ENCODE peak calls at places on chromosomes 2 and 18, in seven cellular contexts. One of them, this sample, is unnamed.

GRCh38 chr2:127085260-127085666 is 21.7 kb downstream of the BIN1 start:
- DNase-seq in AG09309: no peak
- DNase-seq in amniotic stem cell: no peak
- DNase-seq in germinal center: peak
- DNase-seq in activated CD4-positive, alpha-beta T cell treated with anti-CD3 and anti-CD28 coated beads for 36 hours: peak
- DNase-seq in stimulated activated CD4-positive, alpha-beta T cell treated with anti-CD3 and anti-CD28 coated beads, Interleukin-2, amount 100 ng/mL, for 48 hours: peak
- DNase-seq in substantia nigra: no peak
- DNase-seq in this sample: no peak

GRCh38 chr2:53881360-53881759 is 21.6 kb upstream of the GPR75 start:
- DNase-seq in AG09309: no peak
- DNase-seq in amniotic stem cell: no peak
- DNase-seq in stimulated activated CD4-positive, alpha-beta T cell treated with anti-CD3 and anti-CD28 coated beads, Interleukin-2, amount 100 ng/mL, for 48 hours: no peak
- DNase-seq in germinal center: no peak
- DNase-seq in activated CD4-positive, alpha-beta T cell treated with anti-CD3 and anti-CD28 coated beads for 36 hours: no peak
- DNase-seq in substantia nigra: no peak
- DNase-seq in this sample: no peak

GRCh38 chr2:196435189-196435588 is 204.3 kb upstream of the CCDC150 start:
- DNase-seq in activated CD4-positive, alpha-beta T cell treated with anti-CD3 and anti-CD28 coated beads for 36 hours: no peak
- DNase-seq in substantia nigra: no peak
- DNase-seq in germinal center: no peak
- DNase-seq in AG09309: no peak
- DNase-seq in stimulated activated CD4-positive, alpha-beta T cell treated with anti-CD3 and anti-CD28 coated beads, Interleukin-2, amount 100 ng/mL, for 48 hours: no peak
- DNase-seq in amniotic stem cell: no peak
- DNase-seq in this sample: no peak

GRCh38 chr2:86671304-86671981 is 47.8 kb upstream of the RNF103 start:
- DNase-seq in germinal center: no peak
- DNase-seq in activated CD4-positive, alpha-beta T cell treated with anti-CD3 and anti-CD28 coated beads for 36 hours: no peak
- DNase-seq in substantia nigra: no peak
- DNase-seq in AG09309: no peak
- DNase-seq in stimulated activated CD4-positive, alpha-beta T cell treated with anti-CD3 and anti-CD28 coated beads, Interleukin-2, amount 100 ng/mL, for 48 hours: no peak
- DNase-seq in amniotic stem cell: no peak
- DNase-seq in this sample: no peak

GRCh38 chr18:6547476-6547875 is 132.8 kb upstream of the L3MBTL4 start:
- DNase-seq in stimulated activated CD4-positive, alpha-beta T cell treated with anti-CD3 and anti-CD28 coated beads, Interleukin-2, amount 100 ng/mL, for 48 hours: no peak
- DNase-seq in activated CD4-positive, alpha-beta T cell treated with anti-CD3 and anti-CD28 coated beads for 36 hours: no peak
- DNase-seq in amniotic stem cell: no peak
- DNase-seq in substantia nigra: no peak
- DNase-seq in AG09309: no peak
- DNase-seq in germinal center: no peak
- DNase-seq in this sample: no peak

GRCh38 chr2:239328306-239329191 is 72.3 kb downstream of the HDAC4 start:
- DNase-seq in substantia nigra: no peak
- DNase-seq in activated CD4-positive, alpha-beta T cell treated with anti-CD3 and anti-CD28 coated beads for 36 hours: no peak
- DNase-seq in amniotic stem cell: no peak
- DNase-seq in germinal center: no peak
- DNase-seq in AG09309: peak
- DNase-seq in stimulated activated CD4-positive, alpha-beta T cell treated with anti-CD3 and anti-CD28 coated beads, Interleukin-2, amount 100 ng/mL, for 48 hours: no peak
- DNase-seq in this sample: no peak

GRCh38 chr2:235149240-235149641 is 197.4 kb downstream of the SH3BP4 start:
- DNase-seq in stimulated activated CD4-positive, alpha-beta T cell treated with anti-CD3 and anti-CD28 coated beads, Interleukin-2, amount 100 ng/mL, for 48 hours: no peak
- DNase-seq in AG09309: no peak
- DNase-seq in substantia nigra: peak
- DNase-seq in amniotic stem cell: no peak
- DNase-seq in germinal center: no peak
- DNase-seq in activated CD4-positive, alpha-beta T cell treated with anti-CD3 and anti-CD28 coated beads for 36 hours: no peak
- DNase-seq in this sample: no peak

GRCh38 chr2:48699377-48699951 is 56.1 kb downstream of the LHCGR start:
- DNase-seq in AG09309: no peak
- DNase-seq in amniotic stem cell: no peak
- DNase-seq in substantia nigra: no peak
- DNase-seq in activated CD4-positive, alpha-beta T cell treated with anti-CD3 and anti-CD28 coated beads for 36 hours: no peak
- DNase-seq in stimulated activated CD4-positive, alpha-beta T cell treated with anti-CD3 and anti-CD28 coated beads, Interleukin-2, amount 100 ng/mL, for 48 hours: no peak
- DNase-seq in germinal center: no peak
- DNase-seq in this sample: no peak

GRCh38 chr18:50853863-50854271 is 25.1 kb upstream of the ME2 start:
- DNase-seq in activated CD4-positive, alpha-beta T cell treated with anti-CD3 and anti-CD28 coated beads for 36 hours: no peak
- DNase-seq in AG09309: no peak
- DNase-seq in germinal center: no peak
- DNase-seq in stimulated activated CD4-positive, alpha-beta T cell treated with anti-CD3 and anti-CD28 coated beads, Interleukin-2, amount 100 ng/mL, for 48 hours: no peak
- DNase-seq in amniotic stem cell: no peak
- DNase-seq in substantia nigra: no peak
- DNase-seq in this sample: no peak

GRCh38 chr2:11667866-11668637 is 1.9 kb downstream of the NTSR2 start:
- DNase-seq in substantia nigra: no peak
- DNase-seq in germinal center: no peak
- DNase-seq in AG09309: no peak
- DNase-seq in stimulated activated CD4-positive, alpha-beta T cell treated with anti-CD3 and anti-CD28 coated beads, Interleukin-2, amount 100 ng/mL, for 48 hours: no peak
- DNase-seq in amniotic stem cell: no peak
- DNase-seq in activated CD4-positive, alpha-beta T cell treated with anti-CD3 and anti-CD28 coated beads for 36 hours: no peak
- DNase-seq in this sample: no peak

GRCh38 chr2:43837831-43838559 is 644 bp downstream of the ABCG5 start:
- DNase-seq in stimulated activated CD4-positive, alpha-beta T cell treated with anti-CD3 and anti-CD28 coated beads, Interleukin-2, amount 100 ng/mL, for 48 hours: no peak
- DNase-seq in amniotic stem cell: no peak
- DNase-seq in activated CD4-positive, alpha-beta T cell treated with anti-CD3 and anti-CD28 coated beads for 36 hours: no peak
- DNase-seq in substantia nigra: no peak
- DNase-seq in germinal center: no peak
- DNase-seq in AG09309: no peak
- DNase-seq in this sample: no peak

GRCh38 chr18:8657873-8658521 is 47.4 kb upstream of the MTCL1 start:
- DNase-seq in stimulated activated CD4-positive, alpha-beta T cell treated with anti-CD3 and anti-CD28 coated beads, Interleukin-2, amount 100 ng/mL, for 48 hours: no peak
- DNase-seq in activated CD4-positive, alpha-beta T cell treated with anti-CD3 and anti-CD28 coated beads for 36 hours: no peak
- DNase-seq in germinal center: no peak
- DNase-seq in amniotic stem cell: no peak
- DNase-seq in AG09309: no peak
- DNase-seq in substantia nigra: no peak
- DNase-seq in this sample: no peak

GRCh38 chr2:159126653-159127052 is 158.2 kb downstream of the TANC1 start:
- DNase-seq in germinal center: no peak
- DNase-seq in activated CD4-positive, alpha-beta T cell treated with anti-CD3 and anti-CD28 coated beads for 36 hours: no peak
- DNase-seq in amniotic stem cell: no peak
- DNase-seq in AG09309: no peak
- DNase-seq in stimulated activated CD4-positive, alpha-beta T cell treated with anti-CD3 and anti-CD28 coated beads, Interleukin-2, amount 100 ng/mL, for 48 hours: no peak
- DNase-seq in substantia nigra: no peak
- DNase-seq in this sample: no peak

GRCh38 chr2:68196120-68196716 is 38.5 kb downstream of the PNO1 start:
- DNase-seq in germinal center: peak
- DNase-seq in stimulated activated CD4-positive, alpha-beta T cell treated with anti-CD3 and anti-CD28 coated beads, Interleukin-2, amount 100 ng/mL, for 48 hours: no peak
- DNase-seq in substantia nigra: no peak
- DNase-seq in activated CD4-positive, alpha-beta T cell treated with anti-CD3 and anti-CD28 coated beads for 36 hours: peak
- DNase-seq in amniotic stem cell: no peak
- DNase-seq in AG09309: no peak
- DNase-seq in this sample: no peak

GRCh38 chr2:103789716-103790085 is 1027.9 kb downstream of the TMEM182 start:
- DNase-seq in substantia nigra: no peak
- DNase-seq in stimulated activated CD4-positive, alpha-beta T cell treated with anti-CD3 and anti-CD28 coated beads, Interleukin-2, amount 100 ng/mL, for 48 hours: no peak
- DNase-seq in amniotic stem cell: no peak
- DNase-seq in germinal center: no peak
- DNase-seq in activated CD4-positive, alpha-beta T cell treated with anti-CD3 and anti-CD28 coated beads for 36 hours: no peak
- DNase-seq in AG09309: no peak
- DNase-seq in this sample: no peak

GRCh38 chr2:169108098-169108884 is 38.9 kb downstream of the DHRS9 start:
- DNase-seq in amniotic stem cell: no peak
- DNase-seq in stimulated activated CD4-positive, alpha-beta T cell treated with anti-CD3 and anti-CD28 coated beads, Interleukin-2, amount 100 ng/mL, for 48 hours: no peak
- DNase-seq in substantia nigra: no peak
- DNase-seq in AG09309: no peak
- DNase-seq in activated CD4-positive, alpha-beta T cell treated with anti-CD3 and anti-CD28 coated beads for 36 hours: no peak
- DNase-seq in germinal center: peak
- DNase-seq in this sample: no peak

GRCh38 chr2:230011617-230012016 is 57.1 kb downstream of the SLC16A14 start:
- DNase-seq in activated CD4-positive, alpha-beta T cell treated with anti-CD3 and anti-CD28 coated beads for 36 hours: no peak
- DNase-seq in AG09309: no peak
- DNase-seq in amniotic stem cell: no peak
- DNase-seq in stimulated activated CD4-positive, alpha-beta T cell treated with anti-CD3 and anti-CD28 coated beads, Interleukin-2, amount 100 ng/mL, for 48 hours: no peak
- DNase-seq in substantia nigra: no peak
- DNase-seq in germinal center: no peak
- DNase-seq in this sample: no peak

GRCh38 chr2:74026674-74027294 is 42.1 kb downstream of the TET3 start:
- DNase-seq in substantia nigra: no peak
- DNase-seq in activated CD4-positive, alpha-beta T cell treated with anti-CD3 and anti-CD28 coated beads for 36 hours: no peak
- DNase-seq in AG09309: no peak
- DNase-seq in stimulated activated CD4-positive, alpha-beta T cell treated with anti-CD3 and anti-CD28 coated beads, Interleukin-2, amount 100 ng/mL, for 48 hours: no peak
- DNase-seq in amniotic stem cell: no peak
- DNase-seq in germinal center: peak
- DNase-seq in this sample: no peak

GRCh38 chr18:6683112-6683876 is 46.2 kb upstream of the ARHGAP28 start:
- DNase-seq in activated CD4-positive, alpha-beta T cell treated with anti-CD3 and anti-CD28 coated beads for 36 hours: no peak
- DNase-seq in stimulated activated CD4-positive, alpha-beta T cell treated with anti-CD3 and anti-CD28 coated beads, Interleukin-2, amount 100 ng/mL, for 48 hours: no peak
- DNase-seq in germinal center: no peak
- DNase-seq in amniotic stem cell: no peak
- DNase-seq in substantia nigra: no peak
- DNase-seq in AG09309: no peak
- DNase-seq in this sample: no peak

GRCh38 chr18:54444309-54444914 is 86.7 kb downstream of the C18orf54 start:
- DNase-seq in substantia nigra: no peak
- DNase-seq in activated CD4-positive, alpha-beta T cell treated with anti-CD3 and anti-CD28 coated beads for 36 hours: peak
- DNase-seq in germinal center: peak
- DNase-seq in stimulated activated CD4-positive, alpha-beta T cell treated with anti-CD3 and anti-CD28 coated beads, Interleukin-2, amount 100 ng/mL, for 48 hours: peak
- DNase-seq in AG09309: peak
- DNase-seq in amniotic stem cell: peak
- DNase-seq in this sample: peak

GRCh38 chr18:32674491-32674890 is 98.3 kb downstream of the KLHL14 start:
- DNase-seq in stimulated activated CD4-positive, alpha-beta T cell treated with anti-CD3 and anti-CD28 coated beads, Interleukin-2, amount 100 ng/mL, for 48 hours: no peak
- DNase-seq in amniotic stem cell: no peak
- DNase-seq in germinal center: no peak
- DNase-seq in activated CD4-positive, alpha-beta T cell treated with anti-CD3 and anti-CD28 coated beads for 36 hours: no peak
- DNase-seq in substantia nigra: no peak
- DNase-seq in AG09309: no peak
- DNase-seq in this sample: peak

GRCh38 chr2:95695613-95696012 is 103.8 kb downstream of the TRIM43 start:
- DNase-seq in stimulated activated CD4-positive, alpha-beta T cell treated with anti-CD3 and anti-CD28 coated beads, Interleukin-2, amount 100 ng/mL, for 48 hours: no peak
- DNase-seq in AG09309: no peak
- DNase-seq in substantia nigra: no peak
- DNase-seq in activated CD4-positive, alpha-beta T cell treated with anti-CD3 and anti-CD28 coated beads for 36 hours: no peak
- DNase-seq in germinal center: no peak
- DNase-seq in amniotic stem cell: no peak
- DNase-seq in this sample: no peak

GRCh38 chr2:41853427-41854191 is 194.2 kb upstream of the PKDCC start:
- DNase-seq in stimulated activated CD4-positive, alpha-beta T cell treated with anti-CD3 and anti-CD28 coated beads, Interleukin-2, amount 100 ng/mL, for 48 hours: no peak
- DNase-seq in substantia nigra: no peak
- DNase-seq in amniotic stem cell: peak
- DNase-seq in germinal center: no peak
- DNase-seq in activated CD4-positive, alpha-beta T cell treated with anti-CD3 and anti-CD28 coated beads for 36 hours: peak
- DNase-seq in AG09309: no peak
- DNase-seq in this sample: peak

GRCh38 chr18:44035554-44035953 is 645.1 kb upstream of the SETBP1 start:
- DNase-seq in substantia nigra: no peak
- DNase-seq in germinal center: no peak
- DNase-seq in activated CD4-positive, alpha-beta T cell treated with anti-CD3 and anti-CD28 coated beads for 36 hours: no peak
- DNase-seq in AG09309: peak
- DNase-seq in amniotic stem cell: no peak
- DNase-seq in stimulated activated CD4-positive, alpha-beta T cell treated with anti-CD3 and anti-CD28 coated beads, Interleukin-2, amount 100 ng/mL, for 48 hours: no peak
- DNase-seq in this sample: no peak

GRCh38 chr2:122018736-122019135 is 263.3 kb downstream of the TSN start:
- DNase-seq in AG09309: no peak
- DNase-seq in stimulated activated CD4-positive, alpha-beta T cell treated with anti-CD3 and anti-CD28 coated beads, Interleukin-2, amount 100 ng/mL, for 48 hours: no peak
- DNase-seq in activated CD4-positive, alpha-beta T cell treated with anti-CD3 and anti-CD28 coated beads for 36 hours: no peak
- DNase-seq in amniotic stem cell: no peak
- DNase-seq in germinal center: no peak
- DNase-seq in substantia nigra: no peak
- DNase-seq in this sample: no peak

GRCh38 chr2:134375935-134376334 is 122.1 kb downstream of the MGAT5 start:
- DNase-seq in stimulated activated CD4-positive, alpha-beta T cell treated with anti-CD3 and anti-CD28 coated beads, Interleukin-2, amount 100 ng/mL, for 48 hours: no peak
- DNase-seq in amniotic stem cell: no peak
- DNase-seq in activated CD4-positive, alpha-beta T cell treated with anti-CD3 and anti-CD28 coated beads for 36 hours: no peak
- DNase-seq in substantia nigra: no peak
- DNase-seq in germinal center: no peak
- DNase-seq in AG09309: peak
- DNase-seq in this sample: no peak

GRCh38 chr2:178473931-178474330 is 4.5 kb downstream of the FKBP7 start:
- DNase-seq in amniotic stem cell: no peak
- DNase-seq in activated CD4-positive, alpha-beta T cell treated with anti-CD3 and anti-CD28 coated beads for 36 hours: no peak
- DNase-seq in substantia nigra: no peak
- DNase-seq in germinal center: no peak
- DNase-seq in AG09309: no peak
- DNase-seq in stimulated activated CD4-positive, alpha-beta T cell treated with anti-CD3 and anti-CD28 coated beads, Interleukin-2, amount 100 ng/mL, for 48 hours: no peak
- DNase-seq in this sample: no peak

GRCh38 chr2:71801969-71802368 is 345.7 kb downstream of the CYP26B1 start:
- DNase-seq in germinal center: no peak
- DNase-seq in stimulated activated CD4-positive, alpha-beta T cell treated with anti-CD3 and anti-CD28 coated beads, Interleukin-2, amount 100 ng/mL, for 48 hours: no peak
- DNase-seq in activated CD4-positive, alpha-beta T cell treated with anti-CD3 and anti-CD28 coated beads for 36 hours: peak
- DNase-seq in substantia nigra: no peak
- DNase-seq in AG09309: no peak
- DNase-seq in amniotic stem cell: peak
- DNase-seq in this sample: no peak

GRCh38 chr18:51936115-51936514 is 403.9 kb upstream of the DCC start:
- DNase-seq in AG09309: no peak
- DNase-seq in stimulated activated CD4-positive, alpha-beta T cell treated with anti-CD3 and anti-CD28 coated beads, Interleukin-2, amount 100 ng/mL, for 48 hours: no peak
- DNase-seq in germinal center: no peak
- DNase-seq in amniotic stem cell: no peak
- DNase-seq in substantia nigra: no peak
- DNase-seq in activated CD4-positive, alpha-beta T cell treated with anti-CD3 and anti-CD28 coated beads for 36 hours: no peak
- DNase-seq in this sample: no peak

This sample was measured in SW 1271.